ENCODE peak calls at places on chromosome 17, in eight cellular contexts. P, O, U, S, C, X, I and J are unnamed samples.

GRCh38 chr17:80005360-80006338 is 30.0 kb downstream of the TBC1D16 start:
- DNase-seq in C (peak; percentile 31), O (peak; percentile 45), P (peak; percentile 88), I (peak; percentile 56), X (peak; percentile 44), U (no peak), S (peak; percentile 80), J (no peak)

GRCh38 chr17:52673791-52674190 is 515.3 kb upstream of the CA10 start:
- DNase-seq in P (no peak), S (no peak), C (no peak), U (no peak), O (no peak), X (no peak), I (no peak), J (no peak)

GRCh38 chr17:31586946-31587345 is 195.5 kb downstream of the RAB11FIP4 start:
- DNase-seq in I (no peak), S (no peak), X (no peak), O (no peak), C (no peak), U (no peak), P (no peak), J (no peak)

GRCh38 chr17:63042443-63042842 is 76.4 kb downstream of the TANC2 start:
- DNase-seq in P (no peak), O (no peak), C (no peak), S (no peak), U (no peak), I (no peak), X (no peak), J (no peak)

GRCh38 chr17:40025991-40026815 is 11.0 kb downstream of the CSF3 start:
- DNase-seq in O (no peak), X (no peak), P (no peak), C (no peak), S (no peak), I (no peak), U (peak; percentile 62), J (no peak)

GRCh38 chr17:31339906-31340661 is 18.7 kb upstream of the EVI2A start:
- DNase-seq in I (no peak), S (no peak), C (peak; percentile 90), U (no peak), P (no peak), O (no peak), X (no peak), J (no peak)

GRCh38 chr17:66357037-66357436 is 54.6 kb downstream of the PRKCA start:
- DNase-seq in S (peak; percentile 30), P (no peak), I (no peak), O (no peak), C (peak; percentile 45), X (no peak), U (no peak), J (no peak)

GRCh38 chr17:21462259-21462658 is 86.1 kb downstream of the KCNJ12 start:
- DNase-seq in U (no peak), P (no peak), C (no peak), I (no peak), S (no peak), X (no peak), O (no peak), J (no peak)

GRCh38 chr17:70274255-70274654 is 104.9 kb downstream of the KCNJ2 start:
- DNase-seq in C (no peak), U (no peak), I (no peak), O (no peak), S (no peak), X (no peak), P (no peak), J (no peak)

GRCh38 chr17:50460831-50461526 is 7.7 kb downstream of the CHAD start:
- DNase-seq in O (no peak), U (no peak), X (no peak), S (no peak), C (no peak), P (peak; percentile 55), I (no peak), J (no peak)

GRCh38 chr17:46157443-46158107 is 35.7 kb downstream of the KANSL1 start:
- DNase-seq in X (no peak), O (no peak), U (no peak), S (no peak), I (no peak), C (peak; percentile 23), P (no peak), J (no peak)

GRCh38 chr17:35731239-35731931 is at the start of gene RASL10B:
- DNase-seq in S (no peak), I (peak; percentile 54), P (no peak), O (peak; percentile 71), C (peak; percentile 31), X (peak; percentile 37), U (peak; percentile 30), J (no peak)

GRCh38 chr17:43169561-43170139 is 1.4 kb upstream of the NBR1 start:
- DNase-seq in C (peak; percentile 26), P (peak; percentile 92), S (peak; percentile 17), I (peak; percentile 66), U (peak; percentile 54), X (peak; percentile 42), O (peak; percentile 23), J (peak; percentile 71)

GRCh38 chr17:28227278-28228108 is 91.5 kb upstream of the TMEM97 start:
- DNase-seq in X (peak; percentile 81), P (peak; percentile 75), U (peak; percentile 85), S (peak; percentile 44), I (peak; percentile 87), O (no peak), C (no peak), J (peak; percentile 78)

GRCh38 chr17:69147460-69147859 is 5.8 kb upstream of the ABCA6 start:
- DNase-seq in O (no peak), C (no peak), P (no peak), S (no peak), I (no peak), X (no peak), U (no peak), J (no peak)

GRCh38 chr17:69144621-69145255 is 3.0 kb upstream of the ABCA6 start:
- DNase-seq in U (no peak), I (no peak), P (no peak), O (no peak), C (no peak), X (no peak), S (no peak), J (no peak)

GRCh38 chr17:69143683-69144231 is 2.1 kb upstream of the ABCA6 start:
- DNase-seq in C (no peak), O (no peak), X (no peak), P (no peak), U (no peak), S (no peak), I (no peak), J (no peak)

GRCh38 chr17:69142473-69142802 is 743 bp upstream of the ABCA6 start:
- DNase-seq in S (no peak), U (no peak), X (no peak), O (no peak), P (no peak), C (peak; percentile 33), I (no peak), J (no peak)

GRCh38 chr17:69141802-69142472 is at the start of gene ABCA6:
- DNase-seq in O (no peak), X (no peak), P (no peak), C (no peak), I (no peak), U (no peak), S (no peak), J (no peak)
- TF ChIP-seq POLR2A in O (no peak), X (no peak), P (no peak), C (no peak), I (no peak), U (no peak), S (no peak), J (no peak)

GRCh38 chr17:74769856-74770497 is 6.2 kb downstream of the NAT9 start:
- DNase-seq in P (no peak), O (no peak), S (no peak), C (no peak), X (no peak), U (no peak), I (peak; percentile 79), J (no peak)

GRCh38 chr17:74768069-74768762 is 7.9 kb downstream of the NAT9 start:
- DNase-seq in X (no peak), S (peak; percentile 97), O (peak; percentile 79), I (peak; percentile 89), U (no peak), C (peak; percentile 73), P (no peak), J (no peak)

GRCh38 chr17:74769266-74769855 is 6.8 kb downstream of the NAT9 start:
- DNase-seq in C (no peak), O (no peak), X (no peak), I (no peak), U (no peak), S (no peak), P (no peak), J (no peak)

GRCh38 chr17:74767111-74767516 is 9.0 kb downstream of the NAT9 start:
- DNase-seq in O (no peak), S (no peak), I (no peak), X (no peak), P (no peak), C (no peak), U (no peak), J (no peak)

GRCh38 chr17:74768763-74769114 is 7.4 kb downstream of the NAT9 start:
- DNase-seq in U (no peak), P (no peak), S (no peak), X (no peak), O (no peak), C (no peak), I (no peak), J (no peak)
- TF ChIP-seq POLR2A in U (no peak), P (no peak), S (no peak), X (no peak), O (no peak), C (no peak), I (no peak), J (no peak)

DNA sequence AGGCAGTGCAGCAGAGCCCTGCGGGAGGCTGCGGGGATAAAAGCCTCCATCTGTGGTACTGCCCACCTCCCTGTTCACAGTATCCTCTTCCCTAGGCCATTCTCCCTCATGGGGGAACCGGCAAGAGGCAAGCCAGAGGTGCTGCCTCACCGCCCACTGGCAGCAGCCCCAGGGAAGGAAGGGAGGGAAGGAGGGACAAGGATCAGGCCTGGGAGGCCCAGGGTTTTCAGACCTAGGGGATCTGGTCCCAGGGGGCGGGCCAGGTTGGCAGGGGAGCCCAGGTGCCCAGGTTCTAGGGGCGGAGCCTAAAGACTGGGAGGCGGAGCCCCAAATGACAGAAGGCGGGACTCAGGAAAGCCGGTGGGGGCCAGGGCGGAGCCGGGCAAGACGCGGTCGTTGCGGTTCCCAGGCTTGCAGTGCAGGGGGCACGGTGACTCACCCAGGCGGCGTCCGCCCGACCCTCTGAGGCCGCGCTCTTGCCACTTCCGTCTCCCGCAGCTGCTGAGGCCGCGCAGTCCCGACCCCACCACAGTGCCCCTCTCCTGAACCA is 3.0 kb upstream of the MTMR4 start:
- DNase-seq in C (no peak), I (no peak), O (no peak), X (no peak), P (no peak), S (no peak), U (no peak), J (no peak)
- TF ChIP-seq POLR2A in C (no peak), I (peak; percentile 25), O (no peak), X (peak; percentile 25), P (no peak), S (no peak), U (peak; percentile 46), J (peak; percentile 42)

DNA sequence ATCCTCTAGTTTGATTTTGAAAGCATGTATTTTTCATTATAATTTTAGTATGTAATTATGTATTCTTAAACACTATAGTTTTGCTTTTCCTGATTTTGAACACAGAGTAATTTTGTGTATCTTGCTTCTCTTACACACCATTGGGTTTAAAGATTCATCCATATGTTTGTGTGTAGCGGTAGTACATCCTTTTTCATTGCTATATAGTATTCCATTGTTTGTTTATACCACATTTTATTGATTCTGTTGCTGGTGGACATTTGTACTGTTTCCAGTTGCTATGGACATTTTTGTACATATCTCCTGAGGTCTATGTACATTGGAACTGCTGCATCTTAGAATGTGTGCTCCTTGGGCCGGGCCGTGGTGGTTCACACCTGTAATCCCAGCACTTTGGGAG is 20.5 kb upstream of the LASP1NB start:
- DNase-seq in S (no peak), U (no peak), I (no peak), X (no peak), C (no peak), P (no peak), O (no peak), J (no peak)
- TF ChIP-seq POLR2A in S (no peak), U (no peak), I (no peak), X (no peak), C (no peak), P (no peak), O (no peak), J (no peak)